ENCODE peak calls at places on chromosomes 3 and 15, in ten cellular contexts. B, L, M, R, P, A, Z, C, V and J are unnamed samples.

GRCh38 chr3:127408022-127408683 is 120.3 kb upstream of the PRR20G start:
- DNase-seq in Z (no peak), P (no peak), A (no peak), L (no peak), R (no peak), B (peak; percentile 39), M (no peak), V (no peak), C (peak; percentile 17), J (no peak)

GRCh38 chr3:134432236-134432635 is 53.5 kb downstream of the ANAPC13 start:
- DNase-seq in B (no peak), V (no peak), Z (no peak), L (no peak), A (peak; percentile 19), M (no peak), P (no peak), C (no peak), R (no peak), J (no peak)

GRCh38 chr3:27671101-27671500 is 51.0 kb downstream of the EOMES start:
- DNase-seq in A (no peak), B (no peak), M (no peak), Z (no peak), P (no peak), V (no peak), L (no peak), R (no peak), C (no peak), J (no peak)

GRCh38 chr3:122392868-122393844 is 9.2 kb downstream of the FAM162A start:
- DNase-seq in Z (no peak), R (peak; percentile 75), L (no peak), C (no peak), V (no peak), B (no peak), A (peak; percentile 70), M (no peak), P (no peak), J (no peak)

GRCh38 chr15:27358751-27359434 is 387.9 kb downstream of the GABRG3 start:
- DNase-seq in L (no peak), V (no peak), B (peak; percentile 83), Z (no peak), C (no peak), A (no peak), M (no peak), R (peak; percentile 1), P (no peak), J (no peak)

GRCh38 chr3:31226331-31226730 is 306.4 kb upstream of the STT3B start:
- DNase-seq in B (no peak), L (no peak), Z (no peak), C (no peak), P (no peak), V (no peak), R (peak; percentile 4), M (no peak), A (peak; percentile 94), J (no peak)

GRCh38 chr3:193225726-193226125 is 15.3 kb upstream of the PLAAT1 start:
- DNase-seq in V (no peak), Z (no peak), B (no peak), L (no peak), P (no peak), C (no peak), A (no peak), R (no peak), M (no peak), J (no peak)

GRCh38 chr3:157119369-157119951 is 40.5 kb downstream of the CCNL1 start:
- DNase-seq in P (no peak), M (no peak), R (no peak), V (no peak), L (no peak), Z (no peak), A (no peak), B (no peak), C (no peak), J (no peak)

GRCh38 chr15:37032091-37032775 is 68.1 kb downstream of the MEIS2 start:
- DNase-seq in L (no peak), R (no peak), V (no peak), B (no peak), A (peak; percentile 10), M (no peak), P (peak; percentile 64), Z (no peak), C (no peak), J (no peak)

GRCh38 chr3:179146911-179147570 is 1.1 kb upstream of the PIK3CA start:
- DNase-seq in M (no peak), A (peak; percentile 78), L (no peak), Z (no peak), V (no peak), B (peak; percentile 58), P (no peak), C (no peak), R (peak; percentile 83), J (no peak)

GRCh38 chr3:49787536-49787935 is 1.2 kb upstream of the IP6K1 start:
- DNase-seq in M (no peak), P (no peak), B (no peak), A (no peak), Z (no peak), L (no peak), C (no peak), R (no peak), V (no peak), J (no peak)

GRCh38 chr3:146160233-146160963 is 586 bp downstream of the PLOD2 start:
- DNase-seq in Z (peak; percentile 52), A (no peak), M (peak; percentile 57), R (peak; percentile 90), P (peak; percentile 75), B (peak; percentile 93), L (no peak), V (peak; percentile 87), C (peak; percentile 75), J (peak; percentile 89)

GRCh38 chr15:59194639-59195325 is 11.9 kb upstream of the LDHAL6B start:
- DNase-seq in P (no peak), M (no peak), Z (no peak), C (no peak), B (no peak), R (no peak), A (no peak), V (no peak), L (no peak), J (no peak)

GRCh38 chr15:63481105-63481810 is 23.1 kb upstream of the USP3 start:
- DNase-seq in V (peak; percentile 15), P (no peak), M (no peak), L (no peak), R (no peak), B (peak; percentile 50), Z (no peak), A (no peak), C (no peak), J (peak; percentile 31)

GRCh38 chr3:62529230-62529629 is 155.9 kb upstream of the FEZF2 start:
- DNase-seq in Z (no peak), C (no peak), L (no peak), A (peak; percentile 16), B (peak; percentile 92), R (peak; percentile 9), V (no peak), M (no peak), P (peak; percentile 39), J (no peak)

GRCh38 chr3:52372822-52373504 is 56.8 kb downstream of the DNAH1 start:
- DNase-seq in R (no peak), C (no peak), V (no peak), L (no peak), B (peak; percentile 89), Z (no peak), P (peak; percentile 35), A (peak; percentile 84), M (no peak), J (no peak)

GRCh38 chr3:177351757-177352158 is 154.5 kb upstream of the TBL1XR1 start:
- DNase-seq in R (no peak), A (peak; percentile 76), L (no peak), B (no peak), V (no peak), Z (no peak), C (no peak), P (no peak), M (no peak), J (no peak)

GRCh38 chr15:38563723-38564519 is 693 bp downstream of the RASGRP1 start:
- DNase-seq in P (peak; percentile 60), L (peak; percentile 9), A (peak; percentile 83), R (peak; percentile 48), Z (peak; percentile 79), V (peak; percentile 90), C (peak; percentile 48), M (no peak), B (peak; percentile 88), J (peak; percentile 36)

GRCh38 chr15:29103825-29104565 is 165.6 kb downstream of the NSMCE3 start:
- DNase-seq in L (no peak), R (peak; percentile 92), V (peak; percentile 88), P (no peak), A (peak; percentile 41), M (no peak), Z (peak; percentile 76), B (peak; percentile 97), C (no peak), J (peak; percentile 68)

GRCh38 chr3:171696805-171697204 is 113.5 kb downstream of the PLD1 start:
- DNase-seq in V (no peak), R (no peak), M (no peak), C (no peak), P (no peak), A (no peak), B (no peak), Z (no peak), L (no peak), J (no peak)
- H3K4me3 ChIP-seq in V (no peak overlapping the region), R (no peak overlapping the region), M (no peak overlapping the region), C (no peak overlapping the region), P (no peak overlapping the region), A (no peak overlapping the region), B (no peak overlapping the region), Z (no peak overlapping the region), L (no peak overlapping the region), J (no peak overlapping the region)

DNA sequence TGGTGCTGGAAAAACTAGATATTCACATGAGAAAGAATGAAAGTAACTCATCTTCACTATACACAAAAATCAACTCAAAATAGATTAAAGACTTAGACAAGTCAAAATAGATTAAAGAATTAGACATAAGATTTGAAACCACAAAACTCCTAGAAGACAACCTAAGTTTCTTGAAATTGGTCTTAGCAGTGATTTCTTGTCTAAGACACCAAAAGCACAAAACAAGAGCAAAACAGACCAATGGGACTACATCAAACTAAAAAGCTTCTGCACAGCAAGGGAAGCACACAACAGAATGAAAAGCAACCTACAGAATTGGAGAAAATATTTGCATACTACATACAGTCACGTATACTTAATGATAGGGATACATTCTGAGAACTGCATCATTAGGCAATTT is 6.5 kb upstream of the VPS39 start:
- DNase-seq in P (no peak), M (no peak), B (no peak), Z (no peak), L (no peak), R (no peak), C (no peak), A (no peak), V (no peak), J (no peak)
- H3K36me3 ChIP-seq in P (peaks cover 17% of the 10 kb centered on the region), M (peaks cover 36% of the 10 kb centered on the region), B (peaks cover 90% of the 10 kb centered on the region), Z (no peaks in the 10 kb centered on the region), L (peaks cover 4% of the 10 kb centered on the region), R (peaks cover 56% of the 10 kb centered on the region), C (peaks cover 78% of the 10 kb centered on the region), A (peaks cover 87% of the 10 kb centered on the region), V (peaks cover 23% of the 10 kb centered on the region), J (peaks cover 68% of the 10 kb centered on the region)

GRCh38 chr3:34439796-34440195 is 641.4 kb downstream of the PDCD6IP start:
- DNase-seq in M (no peak), R (no peak), P (no peak), L (no peak), Z (no peak), B (no peak), A (no peak), C (no peak), V (no peak), J (no peak)
- H3K9me3 ChIP-seq in M (peaks cover 10% of the 10 kb centered on the region), R (peaks cover 16% of the 10 kb centered on the region), P (peaks cover 2% of the 10 kb centered on the region), L (no peaks in the 10 kb centered on the region), Z (peaks cover 6% of the 10 kb centered on the region), B (peaks cover 9% of the 10 kb centered on the region), A (peaks cover 16% of the 10 kb centered on the region), C (peaks cover 3% of the 10 kb centered on the region), V (peaks cover 14% of the 10 kb centered on the region), J (no peaks in the 10 kb centered on the region)

GRCh38 chr3:24311881-24312280 is 182.8 kb downstream of the THRB start:
- DNase-seq in M (no peak), R (no peak), A (no peak), Z (no peak), V (no peak), L (no peak), B (no peak), P (no peak), C (no peak), J (no peak)
- H3K4me3 ChIP-seq in M (no peak overlapping the region), R (no peak overlapping the region), A (no peak overlapping the region), Z (no peak overlapping the region), V (no peak overlapping the region), L (no peak overlapping the region), B (no peak overlapping the region), P (no peak overlapping the region), C (no peak overlapping the region), J (no peak overlapping the region)